ENCODE peak calls at places on chromosomes 11 and 22, in five cellular contexts. W is GM23338, T is mesenchymal stem cell, O is GM23248, V is IMR-90. G is an unnamed sample. For H3K4me1, the result is how much of the 10 kb centered on the place peaks cover.

GRCh38 chr11:93444671-93445073 is 98.5 kb downstream of the SMCO4 start:
- DNase-seq in W (peak), T (no peak), O (peak), V (peak), G (peak)

GRCh38 chr11:121451982-121452608 is at the start of gene SORL1:
- DNase-seq in W (peak), T (peak), O (peak), V (peak), G (peak)

GRCh38 chr22:42387631-42388030 is 44.6 kb downstream of the NFAM1 start:
- DNase-seq in W (no peak), T (no peak), O (no peak), V (no peak), G (no peak)

GRCh38 chr11:75513250-75513649 is 12.5 kb downstream of the GDPD5 start:
- DNase-seq in W (no peak), T (no peak), O (no peak), V (peak), G (no peak)

GRCh38 chr11:128422576-128423370 is 164.6 kb downstream of the ETS1 start:
- DNase-seq in W (no peak), T (no peak), O (no peak), V (no peak), G (peak)

GRCh38 chr11:33334627-33335026 is 77.4 kb downstream of the HIPK3 start:
- DNase-seq in W (no peak), T (no peak), O (peak), V (no peak), G (no peak)

GRCh38 chr22:48630444-48630777 is 1197.3 kb downstream of the BRD1 start:
- DNase-seq in W (no peak), T (no peak), O (no peak), V (no peak), G (peak)

GRCh38 chr22:36765943-36766450 is 9.9 kb downstream of the IFT27 start:
- DNase-seq in W (no peak), T (no peak), O (peak), V (peak), G (no peak)

GRCh38 chr11:74012072-74012809 is 3.4 kb upstream of the UCP3 start:
- DNase-seq in W (no peak), T (no peak), O (no peak), V (no peak), G (no peak)
- H3K4me1 ChIP-seq in W (under half), T (under half), O (under half), V (under half), G (under half)

GRCh38 chr22:50313021-50313420 is 5.6 kb upstream of the PLXNB2 start:
- DNase-seq in W (no peak), T (no peak), O (no peak), V (no peak), G (no peak)
- H2AFZ ChIP-seq in W (no peak), T (no peak), O (no peak), V (no peak), G (no peak)

GRCh38 chr11:1390603-1391164 is 950 bp downstream of the BRSK2 start:
- DNase-seq in W (peak), T (peak), O (peak), V (peak), G (peak)

GRCh38 chr11:1391165-1392010 is 1.7 kb downstream of the BRSK2 start:
- DNase-seq in W (peak), T (no peak), O (no peak), V (no peak), G (peak)

GRCh38 chr11:1392111-1392510 is 2.4 kb downstream of the BRSK2 start:
- DNase-seq in W (no peak), T (no peak), O (no peak), V (no peak), G (no peak)

GRCh38 chr11:1393038-1393710 is 3.4 kb downstream of the BRSK2 start:
- DNase-seq in W (no peak), T (no peak), O (no peak), V (no peak), G (no peak)

DNA sequence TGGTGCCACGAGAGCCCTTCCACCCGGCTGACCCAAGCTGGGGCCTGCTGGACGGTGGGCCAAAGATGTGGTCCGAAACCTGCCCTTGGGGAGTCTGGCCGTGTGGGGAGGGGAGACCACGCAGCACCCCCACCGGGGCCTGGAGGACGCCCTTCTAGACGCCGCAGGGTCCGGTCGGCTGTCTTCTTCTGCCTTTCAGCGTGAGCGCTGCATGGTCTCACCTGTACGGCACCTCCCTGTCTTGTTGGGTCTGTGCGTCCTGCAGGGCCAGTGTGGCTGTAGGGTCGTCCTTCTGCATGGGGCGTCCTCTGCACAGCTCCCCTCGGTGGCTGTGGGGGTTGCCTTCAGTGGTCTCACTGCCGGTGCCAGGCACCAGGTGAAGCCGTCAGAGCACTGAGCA is 2.8 kb downstream of the BRSK2 start:
- DNase-seq in W (no peak), T (no peak), O (no peak), V (no peak), G (no peak)
- H3K27ac ChIP-seq in W (no peak), T (no peak), O (no peak), V (no peak), G (no peak)

GRCh38 chr11:693415-693831 is 1.6 kb downstream of the DEAF1 start:
- DNase-seq in W (no peak), T (peak), O (peak), V (no peak), G (peak)

GRCh38 chr11:693887-694562 is 997 bp downstream of the DEAF1 start:
- DNase-seq in W (no peak), T (no peak), O (no peak), V (no peak), G (no peak)

GRCh38 chr11:691710-692590 is 3.1 kb downstream of the DEAF1 start:
- DNase-seq in W (no peak), T (no peak), O (no peak), V (no peak), G (no peak)

GRCh38 chr11:694563-695331 is at the start of gene DEAF1:
- DNase-seq in W (peak), T (peak), O (peak), V (peak), G (peak)

DNA sequence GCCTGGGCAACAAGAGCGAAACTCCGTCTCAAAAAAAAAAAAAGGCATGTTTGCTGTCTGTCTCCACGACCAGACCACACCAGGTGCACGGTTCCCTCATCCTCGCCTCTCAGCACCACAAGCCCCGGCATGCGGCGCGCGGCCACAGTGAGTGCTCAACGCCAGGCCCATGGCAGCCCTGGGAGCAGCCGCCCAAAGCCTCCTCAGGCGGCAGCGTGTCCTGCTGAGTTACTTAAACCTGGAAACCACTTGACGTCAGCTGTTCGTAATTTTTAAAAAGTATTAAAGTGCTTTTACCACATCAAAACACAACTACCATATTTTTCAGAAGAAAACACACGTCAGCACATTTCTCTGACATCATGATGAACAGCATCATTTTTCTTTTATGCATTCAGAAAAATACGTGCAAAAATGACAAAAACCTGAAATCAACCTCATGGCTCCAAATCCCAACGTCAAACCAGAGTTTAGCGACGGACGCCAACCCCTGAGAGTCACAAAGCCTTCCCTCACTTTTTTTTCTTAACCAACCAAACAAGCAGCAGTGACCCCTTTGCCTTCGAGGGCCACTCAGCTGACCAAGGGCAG is 2.1 kb downstream of the DEAF1 start:
- DNase-seq in W (no peak), T (no peak), O (no peak), V (no peak), G (no peak)
- H3K4me1 ChIP-seq in W (under half), T (under half), O (under half), V (under half), G (under half)

GRCh38 chr11:34405079-34405858 is 33.5 kb upstream of the CAT start:
- DNase-seq in W (no peak), T (no peak), O (peak), V (no peak), G (no peak)
- H2AFZ ChIP-seq in W (peak), T (no peak), O (peak), V (no peak), G (no peak)

GRCh38 chr11:64817476-64817875 is 7.1 kb upstream of the MEN1 start:
- DNase-seq in W (no peak), T (no peak), O (no peak), V (no peak), G (no peak)

GRCh38 chr11:64810891-64811272 is 531 bp upstream of the MEN1 start:
- DNase-seq in W (peak), T (no peak), O (no peak), V (no peak), G (peak)

GRCh38 chr11:64810271-64810890 is at the start of gene MEN1:
- DNase-seq in W (peak), T (peak), O (peak), V (peak), G (peak)

GRCh38 chr11:64813826-64814225 is 3.5 kb upstream of the MEN1 start:
- DNase-seq in W (no peak), T (no peak), O (no peak), V (no peak), G (no peak)

GRCh38 chr11:64814712-64815187 is 4.4 kb upstream of the MEN1 start:
- DNase-seq in W (no peak), T (peak), O (no peak), V (no peak), G (no peak)
- H3K27ac ChIP-seq in W (no peak), T (no peak), O (no peak), V (no peak), G (no peak)

DNA sequence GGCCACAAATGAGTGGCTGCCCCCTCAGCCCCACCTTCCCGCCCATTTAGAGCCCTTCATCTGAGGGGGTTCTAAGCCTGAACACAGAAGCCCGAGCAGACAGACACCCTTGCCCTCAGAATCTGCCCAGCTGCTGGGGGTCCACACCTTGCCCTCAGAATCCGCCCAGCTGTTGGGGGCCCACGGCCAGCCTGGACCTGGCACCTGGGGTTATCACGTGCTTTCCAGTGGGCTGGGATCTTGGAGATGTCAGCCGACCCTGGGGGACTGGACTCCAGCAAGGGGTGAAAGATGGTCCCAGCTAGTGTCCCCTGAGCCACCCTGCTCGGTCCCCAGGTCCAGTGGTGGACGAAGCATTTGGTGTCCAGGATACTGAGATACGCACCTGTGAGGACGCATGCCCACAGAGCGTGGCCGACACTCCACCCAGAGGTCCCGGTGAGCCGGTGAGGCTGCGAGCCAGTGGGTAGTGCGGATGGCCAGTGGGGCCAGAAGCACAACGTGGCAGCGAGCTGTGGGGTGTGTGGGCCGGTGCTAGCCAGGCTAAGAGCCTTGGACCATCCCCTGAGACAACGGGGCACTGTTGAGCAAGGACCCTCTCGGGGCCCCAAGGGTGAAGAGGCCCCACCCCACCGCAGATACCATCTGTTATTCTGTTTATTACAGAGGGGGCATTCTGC is 3.1 kb upstream of the CTSD start:
- DNase-seq in W (no peak), T (no peak), O (no peak), V (no peak), G (no peak)
- H3K4me1 ChIP-seq in W (under half), T (under half), O (under half), V (under half), G (under half)

DNA sequence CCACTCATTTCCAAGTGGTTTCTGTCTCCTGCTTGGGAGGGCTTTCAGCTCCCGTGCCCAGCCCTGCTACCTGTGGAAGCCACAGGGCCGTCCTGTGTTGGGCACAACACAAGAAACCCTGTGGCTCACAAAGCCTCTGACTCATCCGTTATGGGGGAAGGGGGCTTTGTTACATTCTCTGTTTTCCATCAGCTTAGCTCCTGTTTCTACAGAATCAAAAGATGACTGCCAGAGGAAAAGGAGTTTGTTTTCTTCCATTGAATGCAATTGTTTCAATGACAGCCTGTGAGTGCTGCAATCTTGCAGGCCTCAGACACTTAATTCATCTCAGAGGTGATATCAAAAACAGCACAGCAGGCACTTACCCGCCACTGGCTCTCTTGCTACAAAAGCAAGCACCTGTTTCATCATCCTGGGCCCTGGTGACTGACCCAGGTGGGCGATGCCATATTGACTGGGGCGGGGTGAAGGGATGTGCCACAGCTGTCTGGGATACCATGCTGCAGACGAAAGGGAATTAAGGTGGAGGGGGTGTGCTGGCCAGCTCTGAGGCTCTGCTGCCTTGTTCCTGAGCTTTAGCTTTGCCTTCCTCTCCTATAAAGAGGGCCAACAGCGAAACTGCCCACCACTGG is 194.3 kb downstream of the OPCML start:
- DNase-seq in W (peak), T (no peak), O (no peak), V (no peak), G (peak)
- H2AFZ ChIP-seq in W (no peak), T (no peak), O (no peak), V (no peak), G (peak)

GRCh38 chr11:1933416-1934325 is 13.5 kb upstream of the MRPL23 start:
- DNase-seq in W (no peak), T (no peak), O (no peak), V (no peak), G (no peak)

GRCh38 chr11:1936072-1936780 is 10.9 kb upstream of the MRPL23 start:
- DNase-seq in W (no peak), T (no peak), O (no peak), V (no peak), G (no peak)

GRCh38 chr11:1936781-1937615 is 10.1 kb upstream of the MRPL23 start:
- DNase-seq in W (no peak), T (no peak), O (no peak), V (no peak), G (no peak)

GRCh38 chr11:1934326-1935155 is 12.6 kb upstream of the MRPL23 start:
- DNase-seq in W (no peak), T (no peak), O (no peak), V (no peak), G (no peak)

GRCh38 chr11:1935156-1936071 is 11.7 kb upstream of the MRPL23 start:
- DNase-seq in W (no peak), T (no peak), O (no peak), V (no peak), G (no peak)
- H3K27ac ChIP-seq in W (no peak), T (no peak), O (no peak), V (no peak), G (no peak)

DNA sequence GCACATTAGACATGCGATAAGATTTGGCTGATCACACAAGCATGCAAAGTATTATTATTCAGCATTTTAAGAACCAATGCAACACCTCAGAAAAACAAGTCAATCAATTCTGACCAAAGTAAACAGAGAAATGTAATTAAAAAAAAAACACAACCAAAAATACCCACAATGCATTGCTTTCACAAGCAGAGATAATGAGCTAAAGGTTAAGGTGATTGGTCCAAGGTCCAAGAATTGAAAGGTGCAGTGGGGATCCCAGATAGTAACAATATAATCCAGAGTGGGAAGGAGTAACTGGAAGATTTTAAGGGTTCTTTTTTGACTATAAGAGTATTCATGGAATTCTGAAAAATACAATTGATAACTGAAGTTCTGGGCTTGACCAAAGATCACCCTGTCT is 39.0 kb downstream of the APOL5 start:
- DNase-seq in W (no peak), T (no peak), O (no peak), V (no peak), G (no peak)
- H3K4me1 ChIP-seq in W (under half), T (under half), O (under half), V (under half), G (under half)